ENCODE peak calls at places on chromosomes 16 and 17, in seven cellular contexts. One of them, this sample, is unnamed.

GRCh38 chr16:23333034-23333579 is 31.0 kb downstream of the SCNN1B start:
- DNase-seq in right cardiac atrium: no peak
- DNase-seq in coronary artery: no peak
- DNase-seq in HCT116: no peak
- DNase-seq in heart left ventricle: no peak
- DNase-seq in CD4-positive, CD25-positive, alpha-beta regulatory T cell: no peak
- DNase-seq in A549: peak
- DNase-seq in this sample: no peak

GRCh38 chr17:42928714-42929496 is 28.3 kb downstream of the G6PC1 start:
- DNase-seq in right cardiac atrium: no peak
- DNase-seq in CD4-positive, CD25-positive, alpha-beta regulatory T cell: no peak
- DNase-seq in HCT116: peak
- DNase-seq in heart left ventricle: peak
- DNase-seq in coronary artery: peak
- DNase-seq in A549: peak
- DNase-seq in this sample: peak

GRCh38 chr16:3180445-3180878 is 7.5 kb upstream of the OR1F1 start:
- DNase-seq in coronary artery: no peak
- DNase-seq in right cardiac atrium: no peak
- DNase-seq in CD4-positive, CD25-positive, alpha-beta regulatory T cell: no peak
- DNase-seq in HCT116: no peak
- DNase-seq in heart left ventricle: no peak
- DNase-seq in A549: peak
- DNase-seq in this sample: no peak

GRCh38 chr16:19130852-19131808 is 17.4 kb downstream of the ITPRIPL2 start:
- DNase-seq in right cardiac atrium: peak
- DNase-seq in heart left ventricle: peak
- DNase-seq in A549: peak
- DNase-seq in coronary artery: no peak
- DNase-seq in HCT116: no peak
- DNase-seq in CD4-positive, CD25-positive, alpha-beta regulatory T cell: no peak
- DNase-seq in this sample: peak

GRCh38 chr17:8740486-8740885 is 4.2 kb downstream of the CCDC42 start:
- DNase-seq in right cardiac atrium: no peak
- DNase-seq in A549: no peak
- DNase-seq in HCT116: no peak
- DNase-seq in coronary artery: no peak
- DNase-seq in CD4-positive, CD25-positive, alpha-beta regulatory T cell: peak
- DNase-seq in heart left ventricle: no peak
- DNase-seq in this sample: no peak

GRCh38 chr16:9007177-9007794 is 43.6 kb upstream of the USP7 start:
- DNase-seq in HCT116: no peak
- DNase-seq in right cardiac atrium: no peak
- DNase-seq in heart left ventricle: no peak
- DNase-seq in coronary artery: no peak
- DNase-seq in CD4-positive, CD25-positive, alpha-beta regulatory T cell: no peak
- DNase-seq in A549: no peak
- DNase-seq in this sample: no peak

GRCh38 chr17:4534928-4535666 is 20.1 kb downstream of the MYBBP1A start:
- DNase-seq in right cardiac atrium: no peak
- DNase-seq in coronary artery: no peak
- DNase-seq in HCT116: no peak
- DNase-seq in heart left ventricle: no peak
- DNase-seq in A549: no peak
- DNase-seq in CD4-positive, CD25-positive, alpha-beta regulatory T cell: no peak
- DNase-seq in this sample: no peak

GRCh38 chr17:43975898-43976297 is 22.2 kb upstream of the PYY start:
- DNase-seq in A549: no peak
- DNase-seq in right cardiac atrium: no peak
- DNase-seq in heart left ventricle: no peak
- DNase-seq in HCT116: no peak
- DNase-seq in CD4-positive, CD25-positive, alpha-beta regulatory T cell: no peak
- DNase-seq in coronary artery: no peak
- DNase-seq in this sample: no peak

GRCh38 chr17:47694818-47695663 is 1.1 kb downstream of the TBKBP1 start:
- DNase-seq in CD4-positive, CD25-positive, alpha-beta regulatory T cell: peak
- DNase-seq in A549: no peak
- DNase-seq in heart left ventricle: peak
- DNase-seq in coronary artery: no peak
- DNase-seq in HCT116: no peak
- DNase-seq in right cardiac atrium: peak
- DNase-seq in this sample: peak

GRCh38 chr17:28482551-28483199 is 9.2 kb downstream of the SLC13A2 start:
- DNase-seq in A549: no peak
- DNase-seq in heart left ventricle: no peak
- DNase-seq in HCT116: no peak
- DNase-seq in right cardiac atrium: no peak
- DNase-seq in CD4-positive, CD25-positive, alpha-beta regulatory T cell: no peak
- DNase-seq in coronary artery: no peak
- DNase-seq in this sample: no peak

GRCh38 chr16:57876210-57876609 is 73.9 kb upstream of the KIFC3 start:
- DNase-seq in A549: no peak
- DNase-seq in CD4-positive, CD25-positive, alpha-beta regulatory T cell: no peak
- DNase-seq in heart left ventricle: no peak
- DNase-seq in right cardiac atrium: no peak
- DNase-seq in coronary artery: no peak
- DNase-seq in HCT116: no peak
- DNase-seq in this sample: no peak

GRCh38 chr17:17725853-17726720 is 44.8 kb downstream of the RAI1 start:
- DNase-seq in right cardiac atrium: peak
- DNase-seq in CD4-positive, CD25-positive, alpha-beta regulatory T cell: no peak
- DNase-seq in heart left ventricle: no peak
- DNase-seq in coronary artery: no peak
- DNase-seq in A549: no peak
- DNase-seq in HCT116: no peak
- DNase-seq in this sample: no peak

GRCh38 chr17:17723354-17724261 is 42.4 kb downstream of the RAI1 start:
- DNase-seq in CD4-positive, CD25-positive, alpha-beta regulatory T cell: no peak
- DNase-seq in A549: no peak
- DNase-seq in right cardiac atrium: peak
- DNase-seq in heart left ventricle: no peak
- DNase-seq in coronary artery: no peak
- DNase-seq in HCT116: no peak
- DNase-seq in this sample: peak

GRCh38 chr17:17726721-17727060 is 45.4 kb downstream of the RAI1 start:
- DNase-seq in A549: no peak
- DNase-seq in heart left ventricle: no peak
- DNase-seq in right cardiac atrium: no peak
- DNase-seq in CD4-positive, CD25-positive, alpha-beta regulatory T cell: no peak
- DNase-seq in HCT116: no peak
- DNase-seq in coronary artery: no peak
- DNase-seq in this sample: no peak

GRCh38 chr17:17724307-17724921 is 43.2 kb downstream of the RAI1 start:
- DNase-seq in HCT116: no peak
- DNase-seq in coronary artery: no peak
- DNase-seq in CD4-positive, CD25-positive, alpha-beta regulatory T cell: no peak
- DNase-seq in heart left ventricle: peak
- DNase-seq in right cardiac atrium: peak
- DNase-seq in A549: no peak
- DNase-seq in this sample: no peak

GRCh38 chr17:17724991-17725852 is 44.0 kb downstream of the RAI1 start:
- DNase-seq in right cardiac atrium: peak
- DNase-seq in A549: no peak
- DNase-seq in HCT116: no peak
- DNase-seq in heart left ventricle: no peak
- DNase-seq in coronary artery: no peak
- DNase-seq in CD4-positive, CD25-positive, alpha-beta regulatory T cell: no peak
- DNase-seq in this sample: no peak
- H3K4me3 ChIP-seq in right cardiac atrium: peak
- H3K4me3 ChIP-seq in A549: no peak
- H3K4me3 ChIP-seq in HCT116: no peak
- H3K4me3 ChIP-seq in heart left ventricle: peak
- H3K4me3 ChIP-seq in coronary artery: peak
- H3K4me3 ChIP-seq in CD4-positive, CD25-positive, alpha-beta regulatory T cell: no peak
- H3K4me3 ChIP-seq in this sample: peak

GRCh38 chr16:89828870-89829629 is 775 bp downstream of the SPIRE2 start:
- DNase-seq in A549: no peak
- DNase-seq in coronary artery: no peak
- DNase-seq in right cardiac atrium: no peak
- DNase-seq in heart left ventricle: no peak
- DNase-seq in CD4-positive, CD25-positive, alpha-beta regulatory T cell: no peak
- DNase-seq in HCT116: no peak
- DNase-seq in this sample: no peak

GRCh38 chr16:89827383-89828198 is 684 bp upstream of the SPIRE2 start:
- DNase-seq in heart left ventricle: peak
- DNase-seq in CD4-positive, CD25-positive, alpha-beta regulatory T cell: no peak
- DNase-seq in A549: peak
- DNase-seq in coronary artery: no peak
- DNase-seq in right cardiac atrium: peak
- DNase-seq in HCT116: peak
- DNase-seq in this sample: peak

GRCh38 chr16:89831810-89832328 is 3.6 kb downstream of the SPIRE2 start:
- DNase-seq in CD4-positive, CD25-positive, alpha-beta regulatory T cell: no peak
- DNase-seq in heart left ventricle: no peak
- DNase-seq in A549: no peak
- DNase-seq in coronary artery: no peak
- DNase-seq in HCT116: no peak
- DNase-seq in right cardiac atrium: no peak
- DNase-seq in this sample: no peak

GRCh38 chr16:89828199-89828869 is at the start of gene SPIRE2:
- DNase-seq in heart left ventricle: peak
- DNase-seq in HCT116: no peak
- DNase-seq in CD4-positive, CD25-positive, alpha-beta regulatory T cell: peak
- DNase-seq in A549: peak
- DNase-seq in coronary artery: no peak
- DNase-seq in right cardiac atrium: peak
- DNase-seq in this sample: peak

DNA sequence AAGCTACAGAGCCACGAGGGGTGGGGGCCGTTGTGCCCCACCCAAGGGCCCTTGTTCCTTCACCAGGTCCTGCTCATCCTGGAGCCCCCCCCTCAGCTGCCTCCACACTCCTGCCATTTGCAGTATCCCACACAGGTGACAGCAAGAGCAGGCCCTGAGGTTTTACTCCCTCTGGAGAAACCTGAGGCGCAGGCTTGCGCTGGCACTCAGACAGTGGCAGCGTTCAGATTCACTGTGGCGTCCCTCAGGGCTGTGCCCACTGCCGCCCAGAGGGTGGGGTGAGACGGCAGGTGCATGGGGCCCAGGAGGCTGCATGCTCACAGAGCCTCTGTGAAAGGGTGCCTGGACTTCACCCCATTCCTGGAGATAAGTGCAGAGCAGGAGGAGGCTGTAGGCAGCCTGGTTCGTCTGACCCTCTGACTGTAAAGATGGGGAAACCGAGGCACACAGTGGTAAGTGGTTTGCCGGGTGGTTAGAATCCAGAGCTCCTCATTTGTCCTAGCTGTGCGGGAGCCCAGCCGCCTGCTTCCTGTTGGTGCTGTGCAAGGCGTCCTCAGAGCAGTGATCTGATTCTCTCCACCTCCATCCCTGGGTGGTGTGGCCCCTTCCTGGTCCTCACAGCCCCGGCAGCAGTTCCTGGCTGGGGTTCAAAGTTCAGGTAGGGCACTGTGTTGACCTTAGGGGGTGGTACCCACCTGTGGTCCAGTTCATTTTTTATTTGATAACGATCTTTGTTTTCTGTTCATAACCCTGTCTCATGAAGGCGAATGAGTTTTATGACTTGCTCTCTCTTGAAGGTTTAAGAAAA is 1.6 kb downstream of the SPIRE2 start:
- DNase-seq in CD4-positive, CD25-positive, alpha-beta regulatory T cell: no peak
- DNase-seq in A549: no peak
- DNase-seq in right cardiac atrium: no peak
- DNase-seq in heart left ventricle: no peak
- DNase-seq in coronary artery: no peak
- DNase-seq in HCT116: no peak
- DNase-seq in this sample: no peak
- H3K27ac ChIP-seq in CD4-positive, CD25-positive, alpha-beta regulatory T cell: no peak
- H3K27ac ChIP-seq in A549: peak
- H3K27ac ChIP-seq in right cardiac atrium: no peak
- H3K27ac ChIP-seq in heart left ventricle: no peak
- H3K27ac ChIP-seq in coronary artery: no peak
- H3K27ac ChIP-seq in HCT116: no peak
- H3K27ac ChIP-seq in this sample: no peak

DNA sequence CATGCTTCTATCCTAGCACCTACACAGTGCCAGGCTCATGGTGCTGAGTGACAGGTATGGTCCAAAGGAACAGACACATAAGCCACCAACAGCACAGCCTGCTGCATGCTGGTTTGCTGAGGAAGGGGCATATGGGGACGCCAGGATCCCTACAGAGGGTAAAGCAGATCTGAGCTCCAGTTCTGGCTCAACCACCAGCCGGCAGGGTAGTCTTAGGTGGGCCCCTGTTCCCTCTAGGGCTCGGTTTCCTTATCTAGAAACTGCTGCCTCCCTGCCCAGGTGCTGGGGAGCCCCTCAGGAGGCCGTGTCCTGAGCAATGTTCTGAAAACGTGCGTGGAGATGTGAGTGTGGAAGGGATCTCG is 24.2 kb upstream of the MRPS23 start:
- DNase-seq in right cardiac atrium: no peak
- DNase-seq in coronary artery: no peak
- DNase-seq in heart left ventricle: no peak
- DNase-seq in HCT116: no peak
- DNase-seq in A549: no peak
- DNase-seq in CD4-positive, CD25-positive, alpha-beta regulatory T cell: no peak
- DNase-seq in this sample: no peak
- H3K4me3 ChIP-seq in right cardiac atrium: no peak
- H3K4me3 ChIP-seq in coronary artery: peak
- H3K4me3 ChIP-seq in heart left ventricle: peak
- H3K4me3 ChIP-seq in HCT116: no peak
- H3K4me3 ChIP-seq in A549: no peak
- H3K4me3 ChIP-seq in CD4-positive, CD25-positive, alpha-beta regulatory T cell: no peak
- H3K4me3 ChIP-seq in this sample: no peak

DNA sequence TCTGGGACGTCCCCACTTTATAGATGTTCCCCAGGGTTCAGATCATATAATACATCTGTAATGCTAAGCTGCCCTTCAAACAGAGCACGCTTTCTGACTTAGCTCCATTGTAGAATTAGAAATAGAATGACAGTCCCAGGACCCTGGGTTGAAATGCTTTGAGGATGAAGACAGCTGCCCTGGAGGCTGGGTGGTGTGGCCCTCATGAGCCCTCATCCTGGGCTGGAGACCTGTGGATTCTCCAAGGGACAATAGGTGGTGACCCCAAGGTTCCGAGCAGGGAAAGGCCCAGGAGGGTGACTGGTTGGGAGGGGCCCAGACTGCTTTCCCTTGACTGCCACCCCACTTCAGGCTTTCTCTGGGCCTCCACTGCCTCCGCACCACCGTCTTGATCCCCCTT is 59.0 kb downstream of the CRISPLD2 start:
- DNase-seq in A549: no peak
- DNase-seq in coronary artery: no peak
- DNase-seq in right cardiac atrium: peak
- DNase-seq in heart left ventricle: no peak
- DNase-seq in HCT116: no peak
- DNase-seq in CD4-positive, CD25-positive, alpha-beta regulatory T cell: no peak
- DNase-seq in this sample: no peak
- H3K27ac ChIP-seq in A549: no peak
- H3K27ac ChIP-seq in coronary artery: no peak
- H3K27ac ChIP-seq in right cardiac atrium: no peak
- H3K27ac ChIP-seq in heart left ventricle: no peak
- H3K27ac ChIP-seq in HCT116: no peak
- H3K27ac ChIP-seq in CD4-positive, CD25-positive, alpha-beta regulatory T cell: no peak
- H3K27ac ChIP-seq in this sample: no peak

GRCh38 chr17:66229783-66230538 is 746 bp upstream of the APOH start:
- DNase-seq in CD4-positive, CD25-positive, alpha-beta regulatory T cell: no peak
- DNase-seq in A549: no peak
- DNase-seq in heart left ventricle: no peak
- DNase-seq in coronary artery: no peak
- DNase-seq in HCT116: no peak
- DNase-seq in right cardiac atrium: no peak
- DNase-seq in this sample: no peak
- H3K4me3 ChIP-seq in CD4-positive, CD25-positive, alpha-beta regulatory T cell: no peak
- H3K4me3 ChIP-seq in A549: no peak
- H3K4me3 ChIP-seq in heart left ventricle: no peak
- H3K4me3 ChIP-seq in coronary artery: no peak
- H3K4me3 ChIP-seq in HCT116: no peak
- H3K4me3 ChIP-seq in right cardiac atrium: no peak
- H3K4me3 ChIP-seq in this sample: no peak